ENCODE peak calls at places on chromosome 1, in four cellular contexts. X is HCT116, S is WERI-Rb-1, V is nephron progenitor cell. Z is an unnamed sample.

GRCh38 chr1:87410771-87411170 is 82.1 kb downstream of the LMO4 start:
- DNase-seq in X (no peak), S (no peak), V (no peak), Z (no peak)

GRCh38 chr1:152348447-152348846 is 11.4 kb downstream of the FLG2 start:
- DNase-seq in X (peak; percentile 13), S (no peak), V (no peak), Z (no peak)

GRCh38 chr1:230141002-230141648 is 74.1 kb downstream of the GALNT2 start:
- DNase-seq in X (no peak), S (no peak), V (no peak), Z (no peak)

GRCh38 chr1:29584816-29585600 is 348.7 kb downstream of the PTPRU start:
- DNase-seq in X (no peak), S (peak; percentile 16), V (no peak), Z (no peak)

GRCh38 chr1:190399233-190399632 is 78.4 kb downstream of the BRINP3 start:
- DNase-seq in X (no peak), S (no peak), V (no peak), Z (no peak)

GRCh38 chr1:54199151-54199764 is 572 bp downstream of the CYB5RL start:
- DNase-seq in X (no peak), S (no peak), V (no peak), Z (no peak)

GRCh38 chr1:184300446-184300845 is 86.4 kb upstream of the C1orf21 start:
- DNase-seq in X (no peak), S (no peak), V (no peak), Z (no peak)

GRCh38 chr1:166084613-166085012 is 82.2 kb downstream of the FAM78B start:
- DNase-seq in X (no peak), S (no peak), V (no peak), Z (no peak)

GRCh38 chr1:167748901-167749300 is 27.1 kb downstream of the MPZL1 start:
- DNase-seq in X (no peak), S (no peak), V (no peak), Z (no peak)

GRCh38 chr1:161374373-161374772 is 6.7 kb upstream of the CFAP126 start:
- DNase-seq in X (no peak), S (no peak), V (no peak), Z (no peak)

GRCh38 chr1:12344611-12345299 is 114.9 kb downstream of the VPS13D start:
- DNase-seq in X (no peak), S (no peak), V (no peak), Z (no peak)

GRCh38 chr1:248622491-248623106 is 12.3 kb downstream of the OR2T11 start:
- DNase-seq in X (peak; percentile 6), S (no peak), V (no peak), Z (no peak)

GRCh38 chr1:76507376-76507775 is 359.9 kb upstream of the ST6GALNAC5 start:
- DNase-seq in X (no peak), S (no peak), V (no peak), Z (no peak)

GRCh38 chr1:226957714-226958113 is 17.6 kb downstream of the COQ8A start:
- DNase-seq in X (no peak), S (no peak), V (no peak), Z (no peak)

GRCh38 chr1:208475449-208475848 is 231.3 kb upstream of the PLXNA2 start:
- DNase-seq in X (no peak), S (no peak), V (no peak), Z (no peak)

GRCh38 chr1:63367218-63368103 is at the start of gene ALG6:
- DNase-seq in X (peak; percentile 76), S (peak; percentile 96), V (peak; percentile 98), Z (peak; percentile 96)

GRCh38 chr1:234529095-234529494 is 50.1 kb upstream of the TARBP1 start:
- DNase-seq in X (no peak), S (no peak), V (no peak), Z (no peak)

GRCh38 chr1:192973988-192974387 is 85.2 kb downstream of the UCHL5 start:
- DNase-seq in X (peak; percentile 71), S (no peak), V (no peak), Z (no peak)

GRCh38 chr1:175410560-175410959 is 218.0 kb upstream of the KIAA0040 start:
- DNase-seq in X (no peak), S (no peak), V (no peak), Z (no peak)

DNA sequence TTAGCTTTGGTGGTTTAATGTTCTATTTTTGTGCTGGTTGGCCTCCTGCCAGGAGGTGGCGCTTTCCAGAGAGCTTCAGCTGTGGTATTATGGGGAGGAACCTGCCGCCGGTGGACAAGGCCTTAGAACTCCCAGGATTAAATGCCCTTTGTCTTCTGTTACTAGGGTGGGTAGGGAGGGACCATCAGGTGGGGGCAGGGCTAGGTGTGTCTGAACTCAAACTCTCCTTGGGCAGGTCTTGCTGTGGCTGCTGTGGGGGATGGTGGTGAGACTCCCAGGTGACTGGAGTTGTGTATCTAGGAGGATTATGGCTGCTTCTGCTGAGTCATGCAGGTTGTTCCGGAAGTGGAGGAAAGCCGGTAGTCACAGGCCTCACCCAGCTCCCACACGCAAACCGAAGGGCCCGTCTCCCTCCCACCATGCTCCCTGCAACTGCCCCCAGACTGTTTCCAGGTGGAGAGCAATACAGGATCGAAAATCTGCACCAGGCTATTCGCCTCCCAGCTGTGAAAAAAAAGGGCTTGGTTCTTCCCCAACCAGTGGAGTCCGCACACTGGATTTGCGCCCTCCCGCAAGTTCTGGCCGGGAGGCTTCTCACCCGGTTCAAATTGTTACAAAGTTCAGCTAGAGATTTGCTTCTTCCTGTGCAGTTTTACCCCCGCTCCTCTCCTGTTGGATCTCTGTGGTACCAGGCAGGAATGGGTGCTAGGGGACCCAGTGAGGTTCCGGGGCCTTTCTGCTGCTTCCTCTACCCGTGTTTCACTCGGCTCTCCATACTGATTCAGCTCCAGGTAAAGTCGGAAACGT is 220.5 kb downstream of the CENPF start:
- DNase-seq in X (no peak), S (peak; percentile 30), V (no peak), Z (peak; percentile 21)
- TF ChIP-seq CTCF in X (peak; percentile 6), S (peak; percentile 20), V (no peak), Z (no peak)

GRCh38 chr1:16958475-16958874 is 21.9 kb downstream of the MFAP2 start:
- DNase-seq in X (no peak), S (no peak), V (no peak), Z (no peak)

GRCh38 chr1:16965486-16966067 is 14.8 kb downstream of the MFAP2 start:
- DNase-seq in X (no peak), S (no peak), V (no peak), Z (no peak)

GRCh38 chr1:16961297-16962124 is 18.9 kb downstream of the MFAP2 start:
- DNase-seq in X (no peak), S (no peak), V (no peak), Z (no peak)

GRCh38 chr1:16956775-16957174 is 23.6 kb downstream of the MFAP2 start:
- DNase-seq in X (no peak), S (no peak), V (no peak), Z (no peak)

DNA sequence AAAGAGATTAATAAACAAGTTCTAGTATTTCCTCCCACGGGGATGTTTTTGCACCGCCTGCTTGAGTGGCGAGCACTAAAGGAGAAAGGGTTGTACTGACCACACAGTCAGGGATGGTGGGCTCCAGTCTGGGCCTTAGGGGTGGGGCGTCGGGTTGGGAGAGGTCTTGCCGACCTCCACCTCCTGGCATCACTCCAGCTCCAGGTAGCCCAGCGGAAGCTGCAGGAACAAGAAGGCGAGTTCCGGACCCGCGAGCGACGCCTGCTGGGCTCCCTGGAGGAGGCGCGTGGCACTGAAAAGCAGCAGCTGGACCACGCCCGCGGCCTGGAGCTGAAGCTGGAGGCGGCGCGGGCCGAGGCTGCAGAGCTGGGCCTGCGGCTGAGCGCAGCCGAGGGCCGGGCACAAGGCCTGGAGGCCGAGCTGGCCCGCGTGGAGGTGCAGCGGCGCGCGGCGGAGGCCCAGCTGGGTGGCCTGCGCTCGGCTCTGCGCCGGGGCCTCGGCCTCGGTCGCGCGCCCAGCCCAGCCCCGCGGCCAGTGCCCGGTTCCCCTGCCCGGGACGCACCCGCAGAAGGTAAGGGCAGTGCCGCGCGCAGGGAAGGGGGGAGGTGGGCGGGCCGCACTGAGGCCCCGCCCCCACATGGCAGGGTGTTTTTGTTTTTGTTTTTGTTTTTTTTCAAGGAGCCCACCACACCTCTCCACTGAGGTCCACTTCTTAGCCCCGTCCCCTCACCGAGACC is 19.7 kb downstream of the MFAP2 start:
- DNase-seq in X (peak; percentile 72), S (no peak), V (peak; percentile 93), Z (peak; percentile 93)
- TF ChIP-seq CTCF in X (peak; percentile 85), S (no peak), V (peak; percentile 63), Z (peak; percentile 70)

DNA sequence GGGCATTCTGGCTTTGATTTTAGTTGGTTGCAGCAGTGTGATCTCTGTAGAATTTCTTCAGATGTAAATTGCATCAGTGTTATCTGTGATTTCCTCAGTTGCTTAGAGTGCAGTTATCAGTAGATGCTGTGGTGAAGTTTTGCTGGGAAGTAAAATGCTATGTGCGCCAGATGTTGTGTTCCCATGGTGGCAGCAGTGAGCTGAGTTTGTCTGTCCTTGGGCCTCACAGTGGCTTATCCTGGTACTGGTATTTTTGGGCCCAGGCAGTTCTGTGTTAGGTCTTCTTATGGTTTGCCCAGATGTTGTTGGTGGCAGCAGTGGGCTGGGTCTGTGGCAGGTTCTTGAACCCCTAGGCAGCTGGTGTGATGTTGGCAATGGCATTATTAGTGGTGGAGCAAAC is 1242.1 kb downstream of the PLA2G4A start:
- DNase-seq in X (no peak), S (no peak), V (no peak), Z (no peak)
- TF ChIP-seq CTCF in X (peak; percentile 3), S (no peak), V (no peak), Z (no peak)

DNA sequence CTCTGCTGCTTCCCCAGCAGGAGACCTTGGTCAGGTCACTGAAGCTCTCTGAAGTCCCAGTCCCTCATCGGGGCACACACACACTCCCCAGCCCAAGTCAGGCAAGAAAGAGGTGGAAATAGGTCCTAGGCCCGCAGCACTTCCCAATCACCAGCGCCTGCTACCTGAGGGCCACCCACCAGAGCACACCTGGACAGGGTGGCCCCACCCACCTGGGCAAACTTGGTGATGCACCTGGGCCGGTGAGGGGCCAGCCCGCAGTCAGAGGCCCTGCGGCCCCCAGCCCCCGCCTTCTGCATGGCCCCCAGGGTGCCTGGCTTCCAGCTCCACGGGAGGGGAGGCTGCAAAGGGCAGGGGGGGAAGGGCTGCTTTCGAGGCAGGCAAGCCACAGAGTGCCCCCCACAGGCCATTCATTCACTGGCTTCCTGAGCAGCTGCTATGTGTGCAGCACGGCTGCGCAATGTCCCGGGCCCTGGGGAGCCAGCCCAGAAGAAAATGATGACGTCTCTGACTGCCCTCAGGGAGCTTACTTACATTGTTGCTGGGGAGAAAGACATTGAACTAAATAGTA is 4.7 kb downstream of the SH2D5 start:
- DNase-seq in X (no peak), S (peak; percentile 56), V (no peak), Z (no peak)
- TF ChIP-seq CTCF in X (peak; percentile 35), S (peak; percentile 67), V (no peak), Z (no peak)

DNA sequence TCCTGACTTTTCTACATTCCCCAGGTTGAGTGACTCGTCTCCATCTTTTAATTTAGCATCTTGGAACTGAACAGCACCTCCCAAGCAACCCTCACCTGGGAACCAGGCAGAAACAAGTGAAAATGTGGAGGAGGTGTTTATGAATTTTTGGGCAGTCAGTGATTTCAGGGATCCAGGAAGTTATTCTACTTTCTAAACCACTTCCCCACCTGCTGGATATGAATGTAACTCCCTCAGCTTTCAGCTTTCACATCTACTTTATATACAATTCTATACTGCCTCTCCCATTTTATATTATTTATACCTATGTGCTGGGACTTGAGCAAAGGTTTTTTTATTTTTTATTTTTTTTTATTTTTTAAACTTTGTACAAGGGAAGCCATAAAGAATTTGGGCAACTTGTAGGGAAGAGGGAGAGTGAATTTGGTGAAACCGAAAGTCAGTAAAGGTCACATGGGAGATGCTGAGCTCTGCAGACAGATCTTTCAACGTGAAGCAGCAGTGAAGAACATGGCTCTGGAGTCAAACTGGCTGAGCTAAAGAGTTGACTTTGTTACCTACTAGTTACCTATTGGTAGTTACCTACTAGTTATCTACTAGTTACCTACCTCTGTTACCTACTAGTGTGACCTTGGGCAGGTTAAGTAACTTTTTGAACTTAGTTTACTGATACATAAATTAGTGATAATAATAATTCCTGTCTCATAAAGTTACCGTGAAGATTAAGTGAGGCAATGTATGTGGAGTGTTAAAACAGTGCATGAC is 45.5 kb downstream of the DDR2 start:
- DNase-seq in X (no peak), S (no peak), V (no peak), Z (no peak)
- TF ChIP-seq CTCF in X (no peak), S (no peak), V (no peak), Z (no peak)

Z was measured in glutamatergic neuron.